ENCODE peak calls at places on chromosomes 3 and 15, in eight cellular contexts. One of them, this sample, is unnamed.
A peak's percentile ranks its signal among the peaks of the same experiment; 100 is the strongest.

GRCh38 chr3:49724586-49724985 is 835 bp upstream of the GMPPB start:
- DNase-seq in HFFc6: no peak
- DNase-seq in A673: no peak
- DNase-seq in neural crest cell: no peak
- DNase-seq in HL-60: no peak
- DNase-seq in psoas muscle: peak; percentile 64
- DNase-seq in MCF 10A: no peak
- DNase-seq in activated B cell treated with CpG ODN at 0.5 μM for 24 hours: peak; percentile 42
- DNase-seq in this sample: peak; percentile 76

GRCh38 chr3:167611718-167612117 is 42.0 kb downstream of the WDR49 start:
- DNase-seq in HFFc6: no peak
- DNase-seq in A673: no peak
- DNase-seq in neural crest cell: no peak
- DNase-seq in HL-60: no peak
- DNase-seq in psoas muscle: no peak
- DNase-seq in MCF 10A: no peak
- DNase-seq in activated B cell treated with CpG ODN at 0.5 μM for 24 hours: no peak
- DNase-seq in this sample: no peak

GRCh38 chr15:32959077-32959476 is 235.4 kb downstream of the FMN1 start:
- DNase-seq in HFFc6: no peak
- DNase-seq in A673: no peak
- DNase-seq in neural crest cell: no peak
- DNase-seq in HL-60: no peak
- DNase-seq in psoas muscle: no peak
- DNase-seq in MCF 10A: no peak
- DNase-seq in activated B cell treated with CpG ODN at 0.5 μM for 24 hours: no peak
- DNase-seq in this sample: no peak

GRCh38 chr3:190229632-190230424 is 92.4 kb downstream of the CLDN1 start:
- DNase-seq in HFFc6: peak; percentile 80
- DNase-seq in A673: peak; percentile 10
- DNase-seq in neural crest cell: no peak
- DNase-seq in HL-60: no peak
- DNase-seq in psoas muscle: no peak
- DNase-seq in MCF 10A: peak; percentile 61
- DNase-seq in activated B cell treated with CpG ODN at 0.5 μM for 24 hours: no peak
- DNase-seq in this sample: no peak

GRCh38 chr3:46607603-46608028 is 4.7 kb upstream of the FAM240A start:
- DNase-seq in HFFc6: no peak
- DNase-seq in A673: peak; percentile 25
- DNase-seq in neural crest cell: no peak
- DNase-seq in HL-60: peak; percentile 8
- DNase-seq in psoas muscle: peak; percentile 57
- DNase-seq in MCF 10A: peak; percentile 6
- DNase-seq in activated B cell treated with CpG ODN at 0.5 μM for 24 hours: no peak
- DNase-seq in this sample: no peak

GRCh38 chr3:113279686-113280085 is 68.3 kb downstream of the BOC start:
- DNase-seq in HFFc6: no peak
- DNase-seq in A673: no peak
- DNase-seq in neural crest cell: no peak
- DNase-seq in HL-60: no peak
- DNase-seq in psoas muscle: no peak
- DNase-seq in MCF 10A: no peak
- DNase-seq in activated B cell treated with CpG ODN at 0.5 μM for 24 hours: no peak
- DNase-seq in this sample: no peak

GRCh38 chr3:12490547-12490946 is 6.3 kb downstream of the TSEN2 start:
- DNase-seq in HFFc6: no peak
- DNase-seq in A673: no peak
- DNase-seq in neural crest cell: no peak
- DNase-seq in HL-60: no peak
- DNase-seq in psoas muscle: no peak
- DNase-seq in MCF 10A: no peak
- DNase-seq in activated B cell treated with CpG ODN at 0.5 μM for 24 hours: no peak
- DNase-seq in this sample: no peak

GRCh38 chr3:44932986-44933944 is 42.7 kb downstream of the ZDHHC3 start:
- DNase-seq in HFFc6: no peak
- DNase-seq in A673: peak; percentile 31
- DNase-seq in neural crest cell: no peak
- DNase-seq in HL-60: no peak
- DNase-seq in psoas muscle: no peak
- DNase-seq in MCF 10A: no peak
- DNase-seq in activated B cell treated with CpG ODN at 0.5 μM for 24 hours: no peak
- DNase-seq in this sample: no peak

GRCh38 chr15:35379972-35380371 is 166.0 kb downstream of the DPH6 start:
- DNase-seq in HFFc6: no peak
- DNase-seq in A673: no peak
- DNase-seq in neural crest cell: no peak
- DNase-seq in HL-60: no peak
- DNase-seq in psoas muscle: no peak
- DNase-seq in MCF 10A: no peak
- DNase-seq in activated B cell treated with CpG ODN at 0.5 μM for 24 hours: no peak
- DNase-seq in this sample: no peak

GRCh38 chr15:91342091-91342490 is 242.0 kb downstream of the SV2B start:
- DNase-seq in HFFc6: no peak
- DNase-seq in A673: no peak
- DNase-seq in neural crest cell: no peak
- DNase-seq in HL-60: no peak
- DNase-seq in psoas muscle: no peak
- DNase-seq in MCF 10A: no peak
- DNase-seq in activated B cell treated with CpG ODN at 0.5 μM for 24 hours: no peak
- DNase-seq in this sample: no peak

GRCh38 chr3:171350364-171350763 is 109.8 kb downstream of the TNIK start:
- DNase-seq in HFFc6: no peak
- DNase-seq in A673: no peak
- DNase-seq in neural crest cell: no peak
- DNase-seq in HL-60: no peak
- DNase-seq in psoas muscle: no peak
- DNase-seq in MCF 10A: no peak
- DNase-seq in activated B cell treated with CpG ODN at 0.5 μM for 24 hours: no peak
- DNase-seq in this sample: no peak

GRCh38 chr3:138888569-138888968 is 53.8 kb upstream of the PIK3CB start:
- DNase-seq in HFFc6: no peak
- DNase-seq in A673: no peak
- DNase-seq in neural crest cell: no peak
- DNase-seq in HL-60: peak; percentile 25
- DNase-seq in psoas muscle: no peak
- DNase-seq in MCF 10A: no peak
- DNase-seq in activated B cell treated with CpG ODN at 0.5 μM for 24 hours: no peak
- DNase-seq in this sample: no peak

GRCh38 chr3:42257007-42257406 is 9.0 kb downstream of the CCK start:
- DNase-seq in HFFc6: no peak
- DNase-seq in A673: no peak
- DNase-seq in neural crest cell: no peak
- DNase-seq in HL-60: no peak
- DNase-seq in psoas muscle: no peak
- DNase-seq in MCF 10A: peak; percentile 55
- DNase-seq in activated B cell treated with CpG ODN at 0.5 μM for 24 hours: no peak
- DNase-seq in this sample: no peak

GRCh38 chr15:91855241-91855640 is 1.7 kb downstream of the SLCO3A1 start:
- DNase-seq in HFFc6: no peak
- DNase-seq in A673: no peak
- DNase-seq in neural crest cell: no peak
- DNase-seq in HL-60: no peak
- DNase-seq in psoas muscle: no peak
- DNase-seq in MCF 10A: no peak
- DNase-seq in activated B cell treated with CpG ODN at 0.5 μM for 24 hours: no peak
- DNase-seq in this sample: no peak

GRCh38 chr3:122975163-122975923 is 52.2 kb downstream of the SEMA5B start:
- DNase-seq in HFFc6: peak; percentile 80
- DNase-seq in A673: peak; percentile 36
- DNase-seq in neural crest cell: no peak
- DNase-seq in HL-60: peak; percentile 62
- DNase-seq in psoas muscle: peak; percentile 53
- DNase-seq in MCF 10A: no peak
- DNase-seq in activated B cell treated with CpG ODN at 0.5 μM for 24 hours: no peak
- DNase-seq in this sample: no peak

GRCh38 chr3:184472723-184473419 is 88.7 kb upstream of the EPHB3 start:
- DNase-seq in HFFc6: no peak
- DNase-seq in A673: no peak
- DNase-seq in neural crest cell: no peak
- DNase-seq in HL-60: peak; percentile 25
- DNase-seq in psoas muscle: peak; percentile 62
- DNase-seq in MCF 10A: no peak
- DNase-seq in activated B cell treated with CpG ODN at 0.5 μM for 24 hours: no peak
- DNase-seq in this sample: no peak

GRCh38 chr15:100889359-100890058 is 9.9 kb downstream of the ALDH1A3 start:
- DNase-seq in HFFc6: peak; percentile 65
- DNase-seq in A673: no peak
- DNase-seq in neural crest cell: no peak
- DNase-seq in HL-60: no peak
- DNase-seq in psoas muscle: peak; percentile 78
- DNase-seq in MCF 10A: no peak
- DNase-seq in activated B cell treated with CpG ODN at 0.5 μM for 24 hours: no peak
- DNase-seq in this sample: no peak

GRCh38 chr3:192409838-192410683 is 317.3 kb downstream of the FGF12 start:
- DNase-seq in HFFc6: no peak
- DNase-seq in A673: peak; percentile 62
- DNase-seq in neural crest cell: peak; percentile 22
- DNase-seq in HL-60: no peak
- DNase-seq in psoas muscle: peak; percentile 45
- DNase-seq in MCF 10A: no peak
- DNase-seq in activated B cell treated with CpG ODN at 0.5 μM for 24 hours: no peak
- DNase-seq in this sample: no peak

GRCh38 chr3:46858456-46858855 is 4.8 kb downstream of the MYL3 start:
- DNase-seq in HFFc6: no peak
- DNase-seq in A673: no peak
- DNase-seq in neural crest cell: no peak
- DNase-seq in HL-60: no peak
- DNase-seq in psoas muscle: peak; percentile 41
- DNase-seq in MCF 10A: no peak
- DNase-seq in activated B cell treated with CpG ODN at 0.5 μM for 24 hours: no peak
- DNase-seq in this sample: peak; percentile 19

GRCh38 chr3:125123906-125124305 is 68.1 kb upstream of the HEG1 start:
- DNase-seq in HFFc6: peak; percentile 75
- DNase-seq in A673: peak; percentile 75
- DNase-seq in neural crest cell: no peak
- DNase-seq in HL-60: no peak
- DNase-seq in psoas muscle: no peak
- DNase-seq in MCF 10A: no peak
- DNase-seq in activated B cell treated with CpG ODN at 0.5 μM for 24 hours: no peak
- DNase-seq in this sample: no peak

GRCh38 chr15:100972975-100973350 is 53.8 kb downstream of the LRRK1 start:
- DNase-seq in HFFc6: no peak
- DNase-seq in A673: no peak
- DNase-seq in neural crest cell: no peak
- DNase-seq in HL-60: no peak
- DNase-seq in psoas muscle: no peak
- DNase-seq in MCF 10A: no peak
- DNase-seq in activated B cell treated with CpG ODN at 0.5 μM for 24 hours: no peak
- DNase-seq in this sample: no peak

GRCh38 chr15:99708563-99708962 is 24.7 kb downstream of the LYSMD4 start:
- DNase-seq in HFFc6: peak; percentile 87
- DNase-seq in A673: peak; percentile 44
- DNase-seq in neural crest cell: no peak
- DNase-seq in HL-60: no peak
- DNase-seq in psoas muscle: peak; percentile 89
- DNase-seq in MCF 10A: peak; percentile 96
- DNase-seq in activated B cell treated with CpG ODN at 0.5 μM for 24 hours: no peak
- DNase-seq in this sample: peak; percentile 85

GRCh38 chr3:9301798-9302197 is 52.4 kb upstream of the SRGAP3 start:
- DNase-seq in HFFc6: no peak
- DNase-seq in A673: no peak
- DNase-seq in neural crest cell: no peak
- DNase-seq in HL-60: no peak
- DNase-seq in psoas muscle: no peak
- DNase-seq in MCF 10A: peak; percentile 51
- DNase-seq in activated B cell treated with CpG ODN at 0.5 μM for 24 hours: no peak
- DNase-seq in this sample: no peak

GRCh38 chr3:31762888-31763351 is 218.1 kb downstream of the OSBPL10 start:
- DNase-seq in HFFc6: no peak
- DNase-seq in A673: no peak
- DNase-seq in neural crest cell: no peak
- DNase-seq in HL-60: no peak
- DNase-seq in psoas muscle: no peak
- DNase-seq in MCF 10A: no peak
- DNase-seq in activated B cell treated with CpG ODN at 0.5 μM for 24 hours: no peak
- DNase-seq in this sample: no peak

GRCh38 chr15:68559342-68560310 is 19.2 kb upstream of the CORO2B start:
- DNase-seq in HFFc6: peak; percentile 55
- DNase-seq in A673: peak; percentile 93
- DNase-seq in neural crest cell: peak; percentile 91
- DNase-seq in HL-60: peak; percentile 61
- DNase-seq in psoas muscle: peak; percentile 90
- DNase-seq in MCF 10A: peak; percentile 67
- DNase-seq in activated B cell treated with CpG ODN at 0.5 μM for 24 hours: peak; percentile 78
- DNase-seq in this sample: peak; percentile 78

GRCh38 chr3:59480486-59480995 is 430.7 kb upstream of the CFAP20DC start:
- DNase-seq in HFFc6: no peak
- DNase-seq in A673: no peak
- DNase-seq in neural crest cell: no peak
- DNase-seq in HL-60: no peak
- DNase-seq in psoas muscle: no peak
- DNase-seq in MCF 10A: peak; percentile 75
- DNase-seq in activated B cell treated with CpG ODN at 0.5 μM for 24 hours: no peak
- DNase-seq in this sample: no peak
- TF ChIP-seq CTCF in HFFc6: no peak
- TF ChIP-seq CTCF in A673: no peak
- TF ChIP-seq CTCF in neural crest cell: no peak
- TF ChIP-seq CTCF in HL-60: no peak
- TF ChIP-seq CTCF in psoas muscle: no peak
- TF ChIP-seq CTCF in MCF 10A: no peak
- TF ChIP-seq CTCF in activated B cell treated with CpG ODN at 0.5 μM for 24 hours: no peak
- TF ChIP-seq CTCF in this sample: no peak

GRCh38 chr3:72748659-72749058 is 99.6 kb downstream of the SHQ1 start:
- DNase-seq in HFFc6: no peak
- DNase-seq in A673: no peak
- DNase-seq in neural crest cell: no peak
- DNase-seq in HL-60: peak; percentile 89
- DNase-seq in psoas muscle: no peak
- DNase-seq in MCF 10A: peak; percentile 38
- DNase-seq in activated B cell treated with CpG ODN at 0.5 μM for 24 hours: no peak
- DNase-seq in this sample: no peak
- TF ChIP-seq CTCF in HFFc6: no peak
- TF ChIP-seq CTCF in A673: no peak
- TF ChIP-seq CTCF in neural crest cell: no peak
- TF ChIP-seq CTCF in HL-60: no peak
- TF ChIP-seq CTCF in psoas muscle: no peak
- TF ChIP-seq CTCF in MCF 10A: no peak
- TF ChIP-seq CTCF in activated B cell treated with CpG ODN at 0.5 μM for 24 hours: no peak
- TF ChIP-seq CTCF in this sample: no peak

DNA sequence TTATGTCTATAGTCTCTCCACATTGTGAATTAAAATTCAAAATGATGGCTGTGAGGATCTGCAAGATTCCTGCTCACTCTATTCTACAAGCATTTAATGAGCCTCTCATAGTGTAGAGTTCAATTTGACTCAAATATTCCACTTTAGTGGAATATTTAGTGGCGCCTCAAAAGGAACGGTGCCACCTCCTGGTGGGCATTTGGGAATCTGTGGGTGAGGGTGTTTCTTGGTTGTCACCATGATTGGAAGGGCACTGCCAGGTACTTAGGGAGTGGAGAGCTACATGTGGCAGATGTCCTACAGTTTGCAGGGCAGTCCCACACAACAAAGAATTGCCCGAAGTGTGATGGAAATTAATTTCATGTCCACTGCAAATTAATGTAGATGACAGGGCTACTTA is 21.5 kb upstream of the KCNMB3 start:
- DNase-seq in HFFc6: no peak
- DNase-seq in A673: peak; percentile 31
- DNase-seq in neural crest cell: no peak
- DNase-seq in HL-60: no peak
- DNase-seq in psoas muscle: no peak
- DNase-seq in MCF 10A: peak; percentile 29
- DNase-seq in activated B cell treated with CpG ODN at 0.5 μM for 24 hours: no peak
- DNase-seq in this sample: no peak
- TF ChIP-seq CTCF in HFFc6: peak; percentile 72
- TF ChIP-seq CTCF in A673: peak; percentile 61
- TF ChIP-seq CTCF in neural crest cell: no peak
- TF ChIP-seq CTCF in HL-60: no peak
- TF ChIP-seq CTCF in psoas muscle: peak; percentile 10
- TF ChIP-seq CTCF in MCF 10A: no peak
- TF ChIP-seq CTCF in activated B cell treated with CpG ODN at 0.5 μM for 24 hours: no peak
- TF ChIP-seq CTCF in this sample: no peak

GRCh38 chr3:52013802-52014598 is 18.3 kb upstream of the RPL29 start:
- DNase-seq in HFFc6: no peak
- DNase-seq in A673: no peak
- DNase-seq in neural crest cell: no peak
- DNase-seq in HL-60: no peak
- DNase-seq in psoas muscle: no peak
- DNase-seq in MCF 10A: no peak
- DNase-seq in activated B cell treated with CpG ODN at 0.5 μM for 24 hours: no peak
- DNase-seq in this sample: no peak
- TF ChIP-seq CTCF in HFFc6: no peak
- TF ChIP-seq CTCF in A673: no peak
- TF ChIP-seq CTCF in neural crest cell: no peak
- TF ChIP-seq CTCF in HL-60: no peak
- TF ChIP-seq CTCF in psoas muscle: no peak
- TF ChIP-seq CTCF in MCF 10A: no peak
- TF ChIP-seq CTCF in activated B cell treated with CpG ODN at 0.5 μM for 24 hours: no peak
- TF ChIP-seq CTCF in this sample: no peak